ENCODE peak calls at places on chromosomes 16 and 17, in ten cellular contexts. C, Q, S, L, I, X, B, Y, K and V are unnamed samples.

GRCh38 chr17:48541574-48542113 is 3.3 kb downstream of the HOXB2 start:
- DNase-seq in C (no peak), Q (no peak), S (peak), L (no peak), I (peak), X (no peak), B (no peak), Y (no peak), K (peak), V (no peak)

GRCh38 chr16:66934138-66934838 is at the start of gene CIAO2B:
- DNase-seq in C (peak), Q (peak), S (peak), L (peak), I (peak), X (no peak), B (peak), Y (peak), K (peak), V (peak)

GRCh38 chr16:87376660-87377059 is 6.9 kb downstream of the FBXO31 start:
- DNase-seq in C (no peak), Q (no peak), S (no peak), L (no peak), I (peak), X (no peak), B (no peak), Y (no peak), K (no peak), V (no peak)

GRCh38 chr16:50440531-50440930 is 71.7 kb upstream of the BRD7 start:
- DNase-seq in C (no peak), Q (no peak), S (no peak), L (no peak), I (no peak), X (no peak), B (no peak), Y (no peak), K (no peak), V (no peak)

GRCh38 chr16:87420401-87421368 is 28.5 kb downstream of the MAP1LC3B start:
- DNase-seq in C (no peak), Q (no peak), S (peak), L (no peak), I (no peak), X (no peak), B (no peak), Y (no peak), K (no peak), V (no peak)

GRCh38 chr16:46947900-46948547 is 25.4 kb downstream of the DNAJA2 start:
- DNase-seq in C (no peak), Q (peak), S (no peak), L (peak), I (no peak), X (no peak), B (peak), Y (peak), K (no peak), V (no peak)

GRCh38 chr16:82891424-82891823 is 264.7 kb downstream of the CDH13 start:
- DNase-seq in C (no peak), Q (no peak), S (no peak), L (no peak), I (no peak), X (no peak), B (no peak), Y (no peak), K (no peak), V (no peak)

GRCh38 chr16:50297301-50298074 is 31.1 kb downstream of the ADCY7 start:
- DNase-seq in C (no peak), Q (no peak), S (peak), L (no peak), I (peak), X (no peak), B (no peak), Y (no peak), K (no peak), V (peak)

GRCh38 chr16:70437017-70437581 is 1.8 kb downstream of the ST3GAL2 start:
- DNase-seq in C (no peak), Q (peak), S (no peak), L (no peak), I (no peak), X (no peak), B (no peak), Y (peak), K (no peak), V (no peak)

GRCh38 chr17:39812466-39812865 is 51.6 kb downstream of the IKZF3 start:
- DNase-seq in C (no peak), Q (no peak), S (no peak), L (no peak), I (no peak), X (no peak), B (no peak), Y (no peak), K (no peak), V (no peak)

GRCh38 chr17:2369039-2369438 is 31.7 kb downstream of the SGSM2 start:
- DNase-seq in C (no peak), Q (no peak), S (no peak), L (no peak), I (no peak), X (no peak), B (no peak), Y (no peak), K (no peak), V (no peak)

GRCh38 chr17:6413073-6413472 is 21.8 kb downstream of the AIPL1 start:
- DNase-seq in C (no peak), Q (peak), S (no peak), L (no peak), I (no peak), X (peak), B (peak), Y (no peak), K (no peak), V (no peak)

GRCh38 chr16:85611205-85611454 is 2.0 kb upstream of the GSE1 start:
- DNase-seq in C (no peak), Q (no peak), S (no peak), L (no peak), I (no peak), X (no peak), B (no peak), Y (no peak), K (peak), V (no peak)

GRCh38 chr16:22027633-22028032 is 19.7 kb downstream of the MOSMO start:
- DNase-seq in C (no peak), Q (no peak), S (no peak), L (no peak), I (no peak), X (no peak), B (no peak), Y (no peak), K (no peak), V (no peak)

GRCh38 chr17:4908301-4908700 is 5.4 kb upstream of the CHRNE start:
- DNase-seq in C (no peak), Q (no peak), S (no peak), L (peak), I (peak), X (no peak), B (no peak), Y (no peak), K (no peak), V (no peak)

GRCh38 chr17:39183766-39184165 is 13.7 kb downstream of the CACNB1 start:
- DNase-seq in C (no peak), Q (no peak), S (no peak), L (no peak), I (no peak), X (no peak), B (no peak), Y (no peak), K (no peak), V (no peak)

GRCh38 chr17:78806451-78806850 is 24.4 kb upstream of the CYTH1 start:
- DNase-seq in C (no peak), Q (no peak), S (no peak), L (no peak), I (no peak), X (no peak), B (peak), Y (no peak), K (no peak), V (peak)

GRCh38 chr17:74012465-74012864 is 191.0 kb upstream of the RPL38 start:
- DNase-seq in C (no peak), Q (no peak), S (no peak), L (no peak), I (no peak), X (no peak), B (no peak), Y (no peak), K (no peak), V (peak)

GRCh38 chr16:84795338-84796053 is 24.3 kb upstream of the CRISPLD2 start:
- DNase-seq in C (no peak), Q (peak), S (peak), L (no peak), I (peak), X (no peak), B (no peak), Y (peak), K (peak), V (no peak)

GRCh38 chr16:84518804-84519341 is 14.4 kb upstream of the MEAK7 start:
- DNase-seq in C (no peak), Q (no peak), S (no peak), L (no peak), I (no peak), X (no peak), B (no peak), Y (no peak), K (no peak), V (no peak)

GRCh38 chr17:42891539-42892152 is 9.0 kb upstream of the G6PC1 start:
- DNase-seq in C (no peak), Q (peak), S (peak), L (no peak), I (no peak), X (no peak), B (no peak), Y (peak), K (peak), V (no peak)

GRCh38 chr17:8022358-8023038 is 16.4 kb upstream of the ALOX15B start:
- DNase-seq in C (no peak), Q (peak), S (peak), L (no peak), I (no peak), X (no peak), B (no peak), Y (peak), K (no peak), V (no peak)

GRCh38 chr17:75874323-75875181 is 3.8 kb downstream of the TRIM47 start:
- DNase-seq in C (no peak), Q (no peak), S (no peak), L (no peak), I (no peak), X (no peak), B (no peak), Y (no peak), K (no peak), V (no peak)

GRCh38 chr17:43822566-43823190 is 10.3 kb downstream of the MPP3 start:
- DNase-seq in C (no peak), Q (no peak), S (peak), L (no peak), I (no peak), X (no peak), B (no peak), Y (no peak), K (no peak), V (no peak)

GRCh38 chr16:70592106-70592571 is 54.2 kb upstream of the IL34 start:
- DNase-seq in C (no peak), Q (no peak), S (peak), L (no peak), I (no peak), X (no peak), B (no peak), Y (no peak), K (no peak), V (no peak)

GRCh38 chr16:50254072-50254471 is 12.3 kb upstream of the ADCY7 start:
- DNase-seq in C (no peak), Q (no peak), S (no peak), L (no peak), I (no peak), X (no peak), B (no peak), Y (no peak), K (no peak), V (no peak)

GRCh38 chr17:43860927-43861622 is 14.1 kb downstream of the CD300LG start:
- DNase-seq in C (no peak), Q (no peak), S (peak), L (peak), I (no peak), X (no peak), B (no peak), Y (no peak), K (no peak), V (no peak)

GRCh38 chr17:38572665-38573365 is 32.9 kb downstream of the SRCIN1 start:
- DNase-seq in C (peak), Q (no peak), S (no peak), L (peak), I (peak), X (no peak), B (peak), Y (no peak), K (no peak), V (no peak)

GRCh38 chr17:57619061-57619937 is 125.8 kb downstream of the CCDC182 start:
- DNase-seq in C (no peak), Q (peak), S (no peak), L (no peak), I (no peak), X (no peak), B (no peak), Y (peak), K (no peak), V (peak)

GRCh38 chr17:32875904-32876413 is 965 bp downstream of the MYO1D start:
- DNase-seq in C (no peak), Q (peak), S (no peak), L (no peak), I (no peak), X (no peak), B (no peak), Y (peak), K (no peak), V (no peak)

GRCh38 chr16:57091200-57091989 is 988 bp upstream of the CPNE2 start:
- DNase-seq in C (peak), Q (peak), S (peak), L (no peak), I (peak), X (no peak), B (peak), Y (peak), K (no peak), V (no peak)

GRCh38 chr17:46179375-46179999 is 13.7 kb downstream of the KANSL1 start:
- DNase-seq in C (no peak), Q (no peak), S (no peak), L (no peak), I (no peak), X (no peak), B (no peak), Y (no peak), K (no peak), V (peak)

GRCh38 chr16:89693931-89694783 is 7.3 kb downstream of the SPATA2L start:
- DNase-seq in C (no peak), Q (no peak), S (peak), L (no peak), I (no peak), X (no peak), B (no peak), Y (no peak), K (no peak), V (no peak)

GRCh38 chr17:58575511-58575910 is 61.1 kb upstream of the MTMR4 start:
- DNase-seq in C (no peak), Q (peak), S (no peak), L (no peak), I (no peak), X (peak), B (no peak), Y (peak), K (no peak), V (no peak)

GRCh38 chr17:18043491-18043890 is 4.3 kb downstream of the GID4 start:
- DNase-seq in C (no peak), Q (peak), S (no peak), L (no peak), I (no peak), X (no peak), B (no peak), Y (no peak), K (no peak), V (no peak)
- TF ChIP-seq CTCF in C (no peak), Q (no peak), S (no peak), L (no peak), I (no peak), X (peak), B (peak), Y (peak), K (no peak), V (no peak)

GRCh38 chr17:31266042-31266441 is 31.0 kb downstream of the OMG start:
- DNase-seq in C (no peak), Q (no peak), S (no peak), L (no peak), I (no peak), X (no peak), B (no peak), Y (no peak), K (no peak), V (no peak)
- TF ChIP-seq CTCF in C (peak), Q (no peak), S (no peak), L (no peak), I (no peak), X (peak), B (peak), Y (peak), K (no peak), V (peak)

GRCh38 chr17:81176656-81177055 is 10.6 kb upstream of the AATK start:
- DNase-seq in C (no peak), Q (no peak), S (no peak), L (no peak), I (no peak), X (no peak), B (no peak), Y (no peak), K (no peak), V (no peak)
- TF ChIP-seq CTCF in C (no peak), Q (no peak), S (no peak), L (no peak), I (no peak), X (no peak), B (no peak), Y (no peak), K (no peak), V (peak)

DNA sequence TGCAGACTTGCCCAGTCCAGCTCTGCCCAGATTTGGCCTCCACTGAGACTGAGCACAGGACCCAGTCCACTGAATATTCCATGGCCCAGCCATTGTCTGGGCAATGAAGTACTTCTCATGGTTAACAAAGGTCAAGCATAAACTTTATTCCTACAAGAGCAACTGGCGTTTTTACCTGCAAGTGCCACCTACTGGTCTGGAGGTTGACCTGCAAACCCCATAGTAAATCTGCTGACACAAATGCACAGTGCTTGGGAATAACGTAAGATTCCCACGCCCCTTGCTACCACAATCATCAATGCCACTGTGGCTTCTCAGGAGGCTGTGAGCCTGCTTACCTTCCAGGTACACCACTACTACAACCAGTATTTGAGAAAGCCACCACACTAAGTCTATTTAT is 170.2 kb downstream of the CEP112 start:
- DNase-seq in C (no peak), Q (no peak), S (no peak), L (no peak), I (no peak), X (no peak), B (no peak), Y (no peak), K (no peak), V (no peak)
- TF ChIP-seq CTCF in C (no peak), Q (no peak), S (no peak), L (no peak), I (no peak), X (no peak), B (no peak), Y (peak), K (no peak), V (no peak)

DNA sequence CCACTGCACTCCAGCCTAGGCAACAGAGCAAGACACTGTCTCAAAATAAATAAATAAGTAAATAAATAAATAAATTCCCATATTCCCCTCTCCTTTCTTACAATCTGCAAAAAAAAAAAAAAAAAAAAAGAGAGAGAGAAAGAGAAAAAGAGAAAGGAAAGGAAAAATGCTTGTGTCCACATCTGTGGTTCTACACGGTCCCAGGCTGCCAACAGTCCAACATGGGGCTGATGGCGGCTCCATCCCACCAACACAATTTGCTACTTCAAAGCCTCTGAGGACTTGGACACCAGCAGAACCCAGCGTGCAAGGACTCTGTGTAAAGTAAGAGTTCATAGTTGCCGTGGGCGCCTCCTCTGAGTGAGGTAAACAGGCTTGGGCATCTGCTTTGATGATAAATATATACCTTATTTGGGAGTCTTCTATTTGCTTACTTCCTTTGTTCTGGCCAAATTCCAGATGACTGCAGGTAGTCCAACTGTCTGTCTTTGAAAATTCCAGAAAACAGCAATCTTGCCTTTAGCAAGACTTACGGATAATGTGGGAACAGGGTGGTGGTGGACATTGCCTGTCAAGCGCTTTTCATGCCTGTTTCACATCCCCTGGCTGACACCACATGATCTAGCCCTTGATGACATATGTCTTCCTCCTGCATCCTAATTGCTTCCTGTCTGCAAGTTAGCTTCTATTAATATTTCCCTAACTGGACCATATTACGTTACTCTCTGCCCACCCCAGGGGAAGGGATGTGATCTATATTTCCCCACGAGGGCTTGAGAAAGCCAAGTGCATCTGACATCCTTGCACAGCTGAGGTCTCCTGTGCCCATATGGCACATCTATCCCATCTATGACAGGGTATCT is 10.1 kb downstream of the LITAF start:
- DNase-seq in C (no peak), Q (no peak), S (no peak), L (no peak), I (peak), X (no peak), B (no peak), Y (no peak), K (no peak), V (peak)
- TF ChIP-seq CTCF in C (no peak), Q (no peak), S (no peak), L (no peak), I (no peak), X (no peak), B (no peak), Y (no peak), K (no peak), V (no peak)

DNA sequence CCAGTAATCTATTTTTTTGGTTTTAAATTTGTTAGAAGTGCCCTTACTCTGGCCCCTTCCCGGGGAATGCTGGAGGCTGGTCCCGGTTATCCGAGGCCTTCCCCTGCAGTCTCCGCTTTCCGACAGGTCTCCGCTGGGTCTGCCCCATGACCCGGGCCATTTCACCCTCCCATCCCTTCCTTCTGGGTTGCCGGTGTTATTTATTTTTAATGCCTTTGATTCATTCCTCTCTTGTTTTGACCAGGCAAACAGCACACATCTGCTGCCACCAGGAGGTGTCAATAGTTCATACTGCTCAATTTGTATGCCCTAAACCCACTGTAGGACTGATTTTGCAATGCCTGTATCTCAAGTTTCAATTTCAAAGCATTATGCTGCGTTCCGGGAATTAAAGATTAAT is 113.2 kb upstream of the IRX5 start:
- DNase-seq in C (no peak), Q (no peak), S (no peak), L (peak), I (no peak), X (no peak), B (peak), Y (no peak), K (no peak), V (no peak)
- TF ChIP-seq CTCF in C (peak), Q (no peak), S (no peak), L (peak), I (no peak), X (peak), B (no peak), Y (peak), K (no peak), V (no peak)